ENCODE peak calls at places on chromosomes 1 and 21, in four cellular contexts. One of them, this sample, is unnamed.

GRCh38 chr1:74010206-74010605 is 187.8 kb downstream of the LRRIQ3 start:
- DNase-seq in CD8-positive, alpha-beta memory T cell: no peak
- DNase-seq in fibroblast of mammary gland: no peak
- DNase-seq in ELR: no peak
- DNase-seq in this sample: no peak

GRCh38 chr1:3261969-3262579 is 192.4 kb upstream of the ARHGEF16 start:
- DNase-seq in CD8-positive, alpha-beta memory T cell: no peak
- DNase-seq in fibroblast of mammary gland: no peak
- DNase-seq in ELR: no peak
- DNase-seq in this sample: no peak

GRCh38 chr1:245862812-245863540 is 644.1 kb downstream of the SMYD3 start:
- DNase-seq in CD8-positive, alpha-beta memory T cell: no peak
- DNase-seq in fibroblast of mammary gland: no peak
- DNase-seq in ELR: no peak
- DNase-seq in this sample: no peak

GRCh38 chr1:247639381-247639981 is 34.1 kb downstream of the OR2G3 start:
- DNase-seq in CD8-positive, alpha-beta memory T cell: peak
- DNase-seq in fibroblast of mammary gland: peak
- DNase-seq in ELR: peak
- DNase-seq in this sample: no peak

GRCh38 chr1:175911138-175911537 is 167.7 kb upstream of the TNR start:
- DNase-seq in CD8-positive, alpha-beta memory T cell: no peak
- DNase-seq in fibroblast of mammary gland: no peak
- DNase-seq in ELR: no peak
- DNase-seq in this sample: no peak

GRCh38 chr1:182410620-182411273 is 10.3 kb upstream of the TEDDM1 start:
- DNase-seq in CD8-positive, alpha-beta memory T cell: no peak
- DNase-seq in fibroblast of mammary gland: no peak
- DNase-seq in ELR: no peak
- DNase-seq in this sample: no peak

GRCh38 chr1:17670587-17671313 is 84.4 kb upstream of the ACTL8 start:
- DNase-seq in CD8-positive, alpha-beta memory T cell: no peak
- DNase-seq in fibroblast of mammary gland: no peak
- DNase-seq in ELR: no peak
- DNase-seq in this sample: no peak

GRCh38 chr1:89104147-89104546 is 21.8 kb downstream of the GBP2 start:
- DNase-seq in CD8-positive, alpha-beta memory T cell: no peak
- DNase-seq in fibroblast of mammary gland: peak
- DNase-seq in ELR: no peak
- DNase-seq in this sample: no peak

GRCh38 chr1:37765937-37766664 is 1.2 kb upstream of the EPHA10 start:
- DNase-seq in CD8-positive, alpha-beta memory T cell: no peak
- DNase-seq in fibroblast of mammary gland: no peak
- DNase-seq in ELR: no peak
- DNase-seq in this sample: no peak

GRCh38 chr21:32886339-32886738 is 114.8 kb upstream of the PAXBP1 start:
- DNase-seq in CD8-positive, alpha-beta memory T cell: no peak
- DNase-seq in fibroblast of mammary gland: peak
- DNase-seq in ELR: peak
- DNase-seq in this sample: no peak

GRCh38 chr1:110249256-110249655 is 39.1 kb downstream of the KCNC4 start:
- DNase-seq in CD8-positive, alpha-beta memory T cell: no peak
- DNase-seq in fibroblast of mammary gland: no peak
- DNase-seq in ELR: no peak
- DNase-seq in this sample: no peak

GRCh38 chr1:87024936-87025537 is 110.6 kb downstream of the HS2ST1 start:
- DNase-seq in CD8-positive, alpha-beta memory T cell: no peak
- DNase-seq in fibroblast of mammary gland: peak
- DNase-seq in ELR: peak
- DNase-seq in this sample: peak

GRCh38 chr1:35264861-35265260 is 3.6 kb upstream of the ZMYM4 start:
- DNase-seq in CD8-positive, alpha-beta memory T cell: no peak
- DNase-seq in fibroblast of mammary gland: peak
- DNase-seq in ELR: peak
- DNase-seq in this sample: no peak

This sample was measured in RKO.